ENCODE peak calls at places on chromosomes 11 and 22, in six cellular contexts. M, D, L, S, R and P are unnamed samples. For H3K4me1, the result is how much of the 10 kb centered on the place peaks cover.

GRCh38 chr11:1925373-1926155 is 6.1 kb downstream of the TNNT3 start:
- DNase-seq in M (no peak), R (no peak), L (no peak), D (no peak), S (no peak), P (no peak)

GRCh38 chr11:131928992-131929391 is 558.6 kb downstream of the NTM start:
- DNase-seq in S (no peak), D (no peak), R (no peak), M (peak), L (no peak), P (no peak)

GRCh38 chr22:46890819-46891218 is 128.4 kb downstream of the TBC1D22A start:
- DNase-seq in D (no peak), M (no peak), S (no peak), L (no peak), R (no peak), P (no peak)

GRCh38 chr11:75241036-75241905 is 697 bp downstream of the TPBGL start:
- DNase-seq in M (peak), L (peak), S (peak), D (peak), R (peak), P (peak)

GRCh38 chr11:43579171-43579918 is 101.2 kb upstream of the HSD17B12 start:
- DNase-seq in D (no peak), M (peak), S (no peak), R (no peak), L (no peak), P (no peak)

GRCh38 chr11:45025716-45026492 is 75.2 kb upstream of the TP53I11 start:
- DNase-seq in M (peak), S (peak), R (peak), D (peak), L (peak), P (no peak)

GRCh38 chr11:61996933-61997332 is 29.5 kb upstream of the FTH1 start:
- DNase-seq in M (peak), S (no peak), R (no peak), L (no peak), D (no peak), P (no peak)

GRCh38 chr11:64453466-64453865 is 94.5 kb downstream of the RPS6KA4 start:
- DNase-seq in S (peak), M (no peak), R (no peak), L (peak), D (no peak), P (no peak)

GRCh38 chr11:4071828-4072421 is 22.7 kb upstream of the RRM1 start:
- DNase-seq in R (no peak), D (no peak), M (no peak), S (no peak), L (no peak), P (no peak)

GRCh38 chr11:30914143-30914762 is 328.1 kb upstream of the MPPED2 start:
- DNase-seq in R (no peak), D (peak), L (no peak), M (peak), S (peak), P (peak)

GRCh38 chr22:49655168-49655812 is 172.4 kb downstream of the BRD1 start:
- DNase-seq in M (no peak), L (no peak), R (no peak), S (peak), D (no peak), P (no peak)

GRCh38 chr11:73176145-73176891 is 34.2 kb upstream of the FCHSD2 start:
- DNase-seq in L (peak), S (peak), D (no peak), M (no peak), R (no peak), P (no peak)

GRCh38 chr11:68338041-68338800 is 25.8 kb downstream of the LRP5 start:
- DNase-seq in L (no peak), D (no peak), M (no peak), S (no peak), R (no peak), P (no peak)

GRCh38 chr11:36411202-36411640 is 98.9 kb downstream of the TRAF6 start:
- DNase-seq in S (peak), R (no peak), D (peak), M (no peak), L (no peak), P (peak)

GRCh38 chr22:25919452-25919851 is 177.5 kb downstream of the MYO18B start:
- DNase-seq in R (no peak), S (no peak), D (no peak), M (no peak), L (no peak), P (no peak)

GRCh38 chr11:132438418-132438817 is 1068.0 kb downstream of the NTM start:
- DNase-seq in R (no peak), S (no peak), L (no peak), M (no peak), D (no peak), P (no peak)

GRCh38 chr11:37657645-37658044 is 1059.6 kb upstream of the RAG2 start:
- DNase-seq in M (no peak), R (no peak), D (no peak), S (no peak), L (no peak), P (no peak)

GRCh38 chr22:28075260-28075981 is 156.4 kb upstream of the PITPNB start:
- DNase-seq in R (no peak), S (no peak), M (no peak), D (peak), L (peak), P (peak)

GRCh38 chr11:35177370-35177769 is 38.4 kb downstream of the CD44 start:
- DNase-seq in S (no peak), D (no peak), L (no peak), M (no peak), R (no peak), P (no peak)

GRCh38 chr11:73478737-73479347 is 102.6 kb downstream of the RELT start:
- DNase-seq in D (no peak), L (no peak), R (no peak), M (peak), S (no peak), P (no peak)

GRCh38 chr11:93653080-93653479 is 8.4 kb upstream of the CEP295 start:
- DNase-seq in R (no peak), S (no peak), L (no peak), M (no peak), D (no peak), P (no peak)

GRCh38 chr11:65576867-65577755 is 1.3 kb downstream of the EHBP1L1 start:
- DNase-seq in L (peak), R (no peak), S (peak), D (peak), M (no peak), P (peak)

GRCh38 chr11:66015094-66015881 is 3.5 kb downstream of the CST6 start:
- DNase-seq in D (no peak), L (no peak), S (no peak), M (no peak), R (no peak), P (no peak)

GRCh38 chr11:110481523-110481922 is 51.8 kb downstream of the FDX1 start:
- DNase-seq in S (no peak), R (no peak), L (no peak), D (no peak), M (no peak), P (no peak)

GRCh38 chr11:110478410-110478809 is 48.7 kb downstream of the FDX1 start:
- DNase-seq in D (no peak), M (peak), S (no peak), L (no peak), R (no peak), P (no peak)

GRCh38 chr11:110474578-110474977 is 44.8 kb downstream of the FDX1 start:
- DNase-seq in S (no peak), L (no peak), R (no peak), D (no peak), M (peak), P (no peak)

GRCh38 chr11:110479445-110480101 is 49.8 kb downstream of the FDX1 start:
- DNase-seq in M (no peak), D (no peak), L (no peak), R (no peak), S (no peak), P (no peak)

DNA sequence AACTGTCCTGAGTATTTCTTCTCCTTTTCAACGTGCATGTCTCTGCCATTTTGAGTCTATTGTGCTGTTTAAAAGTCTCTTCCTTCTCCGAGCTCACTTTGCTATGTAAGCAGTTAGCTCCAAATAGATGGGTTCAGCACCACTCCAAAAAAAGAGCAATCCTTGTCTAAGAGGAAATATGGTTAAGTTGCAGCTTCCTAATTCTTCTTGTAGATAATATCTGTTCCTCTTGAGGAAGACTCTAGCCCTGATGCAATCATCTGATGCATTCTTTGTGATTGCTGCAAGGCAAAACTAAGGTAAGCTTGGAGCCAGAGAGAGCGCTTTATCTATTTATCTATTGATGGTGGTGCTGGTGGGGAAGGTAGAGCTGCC is 49.3 kb downstream of the FDX1 start:
- DNase-seq in M (no peak), L (no peak), R (no peak), D (no peak), S (no peak), P (no peak)
- TF ChIP-seq POLR2AphosphoS5 in M (no peak), L (no peak), R (no peak), D (no peak), S (no peak), P (no peak)

GRCh38 chr11:11944444-11944843 is 64.0 kb downstream of the DKK3 start:
- DNase-seq in R (no peak), D (no peak), L (no peak), M (no peak), S (no peak), P (no peak)

GRCh38 chr11:11946878-11947277 is 61.5 kb downstream of the DKK3 start:
- DNase-seq in L (no peak), R (no peak), D (no peak), S (no peak), M (no peak), P (no peak)

GRCh38 chr11:11946180-11946579 is 62.2 kb downstream of the DKK3 start:
- DNase-seq in S (no peak), L (no peak), M (no peak), D (no peak), R (no peak), P (no peak)

GRCh38 chr11:11940551-11940950 is 67.9 kb downstream of the DKK3 start:
- DNase-seq in L (no peak), M (peak), R (no peak), D (no peak), S (no peak), P (no peak)

DNA sequence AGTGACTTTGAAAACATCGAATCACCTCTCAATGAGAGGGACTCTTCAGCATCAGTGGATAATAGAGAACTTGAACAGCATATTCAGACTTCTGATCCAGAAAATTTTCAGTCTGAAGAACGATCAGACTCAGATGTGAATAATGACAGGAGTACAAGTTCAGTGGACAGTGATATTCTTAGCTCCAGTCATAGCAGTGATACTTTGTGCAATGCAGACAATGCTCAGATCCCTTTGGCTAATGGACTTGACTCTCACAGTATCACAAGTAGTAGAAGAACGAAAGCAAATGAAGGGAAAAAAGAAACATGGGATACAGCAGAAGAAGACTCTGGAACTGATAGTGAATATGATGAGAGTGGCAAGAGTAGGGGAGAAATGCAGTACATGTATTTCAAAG is 65.8 kb downstream of the DKK3 start:
- DNase-seq in M (no peak), S (no peak), R (no peak), L (no peak), D (no peak), P (no peak)
- H3K4me1 ChIP-seq in M (under half), S (under half), R (under half), L (under half), D (under half), P (under half)

GRCh38 chr22:37123649-37124048 is 14.1 kb upstream of the TMPRSS6 start:
- DNase-seq in L (no peak), D (no peak), M (no peak), S (no peak), R (no peak), P (no peak)
- H3K27ac ChIP-seq in L (no peak), D (no peak), M (no peak), S (no peak), R (no peak), P (no peak)

GRCh38 chr22:34370711-34371110 is 450.4 kb upstream of the LARGE1 start:
- DNase-seq in D (no peak), M (no peak), S (no peak), L (no peak), R (no peak), P (no peak)
- TF ChIP-seq POLR2AphosphoS5 in D (no peak), M (no peak), S (no peak), L (no peak), R (no peak), P (no peak)

GRCh38 chr11:69894126-69895047 is 75.2 kb upstream of the FGF3 start:
- DNase-seq in M (no peak), R (no peak), L (no peak), S (peak), D (no peak), P (no peak)

GRCh38 chr11:69896250-69896649 is 77.0 kb upstream of the FGF3 start:
- DNase-seq in S (no peak), R (no peak), M (no peak), D (no peak), L (no peak), P (no peak)

GRCh38 chr11:69899957-69900821 is 81.0 kb upstream of the FGF3 start:
- DNase-seq in M (no peak), D (no peak), S (peak), R (no peak), L (no peak), P (peak)

GRCh38 chr11:69902337-69902736 is 83.1 kb upstream of the FGF3 start:
- DNase-seq in D (no peak), R (no peak), L (no peak), M (no peak), S (peak), P (no peak)

GRCh38 chr11:69898123-69898522 is 78.9 kb upstream of the FGF3 start:
- DNase-seq in S (peak), M (no peak), L (no peak), R (no peak), D (no peak), P (no peak)
- H3K4me1 ChIP-seq in S (under half), M (under half), L (under half), R (under half), D (under half), P (under half)